ENCODE peak calls at places on chromosomes 13 and 19, in nine cellular contexts. One of them, this sample, is unnamed.

GRCh38 chr19:5298502-5298901 is 42.1 kb downstream of the PTPRS start:
- DNase-seq in activated CD4-positive, alpha-beta T cell treated with anti-CD3 and anti-CD28 coated beads, Interleukin-2, amount 50 U/mL, for 1 hour: no peak
- DNase-seq in hepatocyte: no peak
- DNase-seq in stimulated activated CD8-positive, alpha-beta memory T cell treated with anti-CD3 and anti-CD28 coated beads, Interleukin-15, amount 100 ng/mL, for 1 hour: no peak
- DNase-seq in cardiac fibroblast: no peak
- DNase-seq in Caco-2: no peak
- DNase-seq in activated CD4-positive, CD25-positive, alpha-beta regulatory T cell treated with anti-CD3 and anti-CD28 coated beads, Interleukin-2, amount 50 U/mL, for 16 hours: no peak
- DNase-seq in fibroblast of the conjunctiva: no peak
- DNase-seq in hypothalamus: no peak
- DNase-seq in this sample: no peak

GRCh38 chr19:1132625-1133383 is 29.0 kb downstream of the GPX4 start:
- DNase-seq in cardiac fibroblast: peak
- DNase-seq in activated CD4-positive, alpha-beta T cell treated with anti-CD3 and anti-CD28 coated beads, Interleukin-2, amount 50 U/mL, for 1 hour: no peak
- DNase-seq in Caco-2: no peak
- DNase-seq in activated CD4-positive, CD25-positive, alpha-beta regulatory T cell treated with anti-CD3 and anti-CD28 coated beads, Interleukin-2, amount 50 U/mL, for 16 hours: no peak
- DNase-seq in stimulated activated CD8-positive, alpha-beta memory T cell treated with anti-CD3 and anti-CD28 coated beads, Interleukin-15, amount 100 ng/mL, for 1 hour: no peak
- DNase-seq in fibroblast of the conjunctiva: no peak
- DNase-seq in hypothalamus: no peak
- DNase-seq in hepatocyte: no peak
- DNase-seq in this sample: no peak

GRCh38 chr19:13208131-13208963 is 58.1 kb downstream of the IER2 start:
- DNase-seq in activated CD4-positive, CD25-positive, alpha-beta regulatory T cell treated with anti-CD3 and anti-CD28 coated beads, Interleukin-2, amount 50 U/mL, for 16 hours: peak
- DNase-seq in activated CD4-positive, alpha-beta T cell treated with anti-CD3 and anti-CD28 coated beads, Interleukin-2, amount 50 U/mL, for 1 hour: peak
- DNase-seq in cardiac fibroblast: peak
- DNase-seq in hepatocyte: no peak
- DNase-seq in Caco-2: no peak
- DNase-seq in hypothalamus: no peak
- DNase-seq in fibroblast of the conjunctiva: peak
- DNase-seq in stimulated activated CD8-positive, alpha-beta memory T cell treated with anti-CD3 and anti-CD28 coated beads, Interleukin-15, amount 100 ng/mL, for 1 hour: peak
- DNase-seq in this sample: peak

GRCh38 chr13:51729853-51730553 is 74.0 kb downstream of the DHRS12 start:
- DNase-seq in hepatocyte: peak
- DNase-seq in hypothalamus: no peak
- DNase-seq in Caco-2: no peak
- DNase-seq in activated CD4-positive, CD25-positive, alpha-beta regulatory T cell treated with anti-CD3 and anti-CD28 coated beads, Interleukin-2, amount 50 U/mL, for 16 hours: no peak
- DNase-seq in activated CD4-positive, alpha-beta T cell treated with anti-CD3 and anti-CD28 coated beads, Interleukin-2, amount 50 U/mL, for 1 hour: no peak
- DNase-seq in fibroblast of the conjunctiva: peak
- DNase-seq in cardiac fibroblast: peak
- DNase-seq in stimulated activated CD8-positive, alpha-beta memory T cell treated with anti-CD3 and anti-CD28 coated beads, Interleukin-15, amount 100 ng/mL, for 1 hour: no peak
- DNase-seq in this sample: no peak

GRCh38 chr13:30071890-30072817 is 221.7 kb upstream of the UBL3 start:
- DNase-seq in activated CD4-positive, alpha-beta T cell treated with anti-CD3 and anti-CD28 coated beads, Interleukin-2, amount 50 U/mL, for 1 hour: no peak
- DNase-seq in Caco-2: peak
- DNase-seq in fibroblast of the conjunctiva: no peak
- DNase-seq in hypothalamus: no peak
- DNase-seq in hepatocyte: peak
- DNase-seq in activated CD4-positive, CD25-positive, alpha-beta regulatory T cell treated with anti-CD3 and anti-CD28 coated beads, Interleukin-2, amount 50 U/mL, for 16 hours: no peak
- DNase-seq in cardiac fibroblast: no peak
- DNase-seq in stimulated activated CD8-positive, alpha-beta memory T cell treated with anti-CD3 and anti-CD28 coated beads, Interleukin-15, amount 100 ng/mL, for 1 hour: no peak
- DNase-seq in this sample: no peak

GRCh38 chr13:35856721-35857346 is 274.3 kb downstream of the DCLK1 start:
- DNase-seq in activated CD4-positive, alpha-beta T cell treated with anti-CD3 and anti-CD28 coated beads, Interleukin-2, amount 50 U/mL, for 1 hour: no peak
- DNase-seq in fibroblast of the conjunctiva: no peak
- DNase-seq in stimulated activated CD8-positive, alpha-beta memory T cell treated with anti-CD3 and anti-CD28 coated beads, Interleukin-15, amount 100 ng/mL, for 1 hour: no peak
- DNase-seq in hepatocyte: no peak
- DNase-seq in hypothalamus: no peak
- DNase-seq in activated CD4-positive, CD25-positive, alpha-beta regulatory T cell treated with anti-CD3 and anti-CD28 coated beads, Interleukin-2, amount 50 U/mL, for 16 hours: no peak
- DNase-seq in Caco-2: no peak
- DNase-seq in cardiac fibroblast: no peak
- DNase-seq in this sample: no peak

GRCh38 chr13:19726611-19727010 is 56.1 kb downstream of the PSPC1 start:
- DNase-seq in fibroblast of the conjunctiva: peak
- DNase-seq in activated CD4-positive, CD25-positive, alpha-beta regulatory T cell treated with anti-CD3 and anti-CD28 coated beads, Interleukin-2, amount 50 U/mL, for 16 hours: no peak
- DNase-seq in hepatocyte: no peak
- DNase-seq in activated CD4-positive, alpha-beta T cell treated with anti-CD3 and anti-CD28 coated beads, Interleukin-2, amount 50 U/mL, for 1 hour: no peak
- DNase-seq in hypothalamus: no peak
- DNase-seq in stimulated activated CD8-positive, alpha-beta memory T cell treated with anti-CD3 and anti-CD28 coated beads, Interleukin-15, amount 100 ng/mL, for 1 hour: no peak
- DNase-seq in cardiac fibroblast: peak
- DNase-seq in Caco-2: no peak
- DNase-seq in this sample: no peak

GRCh38 chr13:100517135-100517534 is 71.5 kb downstream of the GGACT start:
- DNase-seq in Caco-2: peak
- DNase-seq in stimulated activated CD8-positive, alpha-beta memory T cell treated with anti-CD3 and anti-CD28 coated beads, Interleukin-15, amount 100 ng/mL, for 1 hour: no peak
- DNase-seq in hypothalamus: no peak
- DNase-seq in activated CD4-positive, alpha-beta T cell treated with anti-CD3 and anti-CD28 coated beads, Interleukin-2, amount 50 U/mL, for 1 hour: no peak
- DNase-seq in hepatocyte: peak
- DNase-seq in fibroblast of the conjunctiva: no peak
- DNase-seq in cardiac fibroblast: no peak
- DNase-seq in activated CD4-positive, CD25-positive, alpha-beta regulatory T cell treated with anti-CD3 and anti-CD28 coated beads, Interleukin-2, amount 50 U/mL, for 16 hours: no peak
- DNase-seq in this sample: no peak

GRCh38 chr19:55383789-55384575 is at the start of gene TMEM238:
- DNase-seq in activated CD4-positive, CD25-positive, alpha-beta regulatory T cell treated with anti-CD3 and anti-CD28 coated beads, Interleukin-2, amount 50 U/mL, for 16 hours: no peak
- DNase-seq in Caco-2: peak
- DNase-seq in activated CD4-positive, alpha-beta T cell treated with anti-CD3 and anti-CD28 coated beads, Interleukin-2, amount 50 U/mL, for 1 hour: peak
- DNase-seq in stimulated activated CD8-positive, alpha-beta memory T cell treated with anti-CD3 and anti-CD28 coated beads, Interleukin-15, amount 100 ng/mL, for 1 hour: no peak
- DNase-seq in fibroblast of the conjunctiva: peak
- DNase-seq in hypothalamus: peak
- DNase-seq in cardiac fibroblast: peak
- DNase-seq in hepatocyte: peak
- DNase-seq in this sample: peak

GRCh38 chr13:38763446-38764381 is 76.8 kb downstream of the FREM2 start:
- DNase-seq in activated CD4-positive, CD25-positive, alpha-beta regulatory T cell treated with anti-CD3 and anti-CD28 coated beads, Interleukin-2, amount 50 U/mL, for 16 hours: no peak
- DNase-seq in fibroblast of the conjunctiva: peak
- DNase-seq in activated CD4-positive, alpha-beta T cell treated with anti-CD3 and anti-CD28 coated beads, Interleukin-2, amount 50 U/mL, for 1 hour: no peak
- DNase-seq in Caco-2: peak
- DNase-seq in stimulated activated CD8-positive, alpha-beta memory T cell treated with anti-CD3 and anti-CD28 coated beads, Interleukin-15, amount 100 ng/mL, for 1 hour: no peak
- DNase-seq in hepatocyte: peak
- DNase-seq in hypothalamus: peak
- DNase-seq in cardiac fibroblast: peak
- DNase-seq in this sample: no peak

GRCh38 chr19:55390461-55390880 is 4.7 kb downstream of the RPL28 start:
- DNase-seq in activated CD4-positive, alpha-beta T cell treated with anti-CD3 and anti-CD28 coated beads, Interleukin-2, amount 50 U/mL, for 1 hour: no peak
- DNase-seq in fibroblast of the conjunctiva: no peak
- DNase-seq in stimulated activated CD8-positive, alpha-beta memory T cell treated with anti-CD3 and anti-CD28 coated beads, Interleukin-15, amount 100 ng/mL, for 1 hour: no peak
- DNase-seq in cardiac fibroblast: no peak
- DNase-seq in Caco-2: no peak
- DNase-seq in activated CD4-positive, CD25-positive, alpha-beta regulatory T cell treated with anti-CD3 and anti-CD28 coated beads, Interleukin-2, amount 50 U/mL, for 16 hours: no peak
- DNase-seq in hepatocyte: no peak
- DNase-seq in hypothalamus: no peak
- DNase-seq in this sample: no peak

GRCh38 chr19:3407556-3408516 is 41.5 kb downstream of the NFIC start:
- DNase-seq in fibroblast of the conjunctiva: no peak
- DNase-seq in Caco-2: no peak
- DNase-seq in hepatocyte: no peak
- DNase-seq in stimulated activated CD8-positive, alpha-beta memory T cell treated with anti-CD3 and anti-CD28 coated beads, Interleukin-15, amount 100 ng/mL, for 1 hour: no peak
- DNase-seq in activated CD4-positive, CD25-positive, alpha-beta regulatory T cell treated with anti-CD3 and anti-CD28 coated beads, Interleukin-2, amount 50 U/mL, for 16 hours: no peak
- DNase-seq in hypothalamus: peak
- DNase-seq in cardiac fibroblast: peak
- DNase-seq in activated CD4-positive, alpha-beta T cell treated with anti-CD3 and anti-CD28 coated beads, Interleukin-2, amount 50 U/mL, for 1 hour: no peak
- DNase-seq in this sample: no peak

This sample was measured in CD4-positive, alpha-beta memory T cell.